ENCODE peak calls at places on chromosomes 1 and 21, in seven cellular contexts. One of them, this sample, is unnamed.

GRCh38 chr21:17777321-17777720 is 41.8 kb downstream of the C21orf91 start:
- ATAC-seq in naive B cell: no peak
- ATAC-seq in heart right ventricle: no peak
- ATAC-seq in CD4-positive, alpha-beta T cell: no peak
- ATAC-seq in lower lobe of right lung: no peak
- ATAC-seq in Right ventricle myocardium superior: no peak
- ATAC-seq in sciatic nerve: no peak
- ATAC-seq in this sample: no peak

GRCh38 chr1:64525116-64525686 is 55.3 kb downstream of the CACHD1 start:
- ATAC-seq in Right ventricle myocardium superior: peak; percentile 53
- ATAC-seq in sciatic nerve: peak; percentile 53
- ATAC-seq in heart right ventricle: no peak
- ATAC-seq in naive B cell: no peak
- ATAC-seq in CD4-positive, alpha-beta T cell: no peak
- ATAC-seq in lower lobe of right lung: no peak
- ATAC-seq in this sample: no peak

GRCh38 chr1:19785660-19786059 is 14.1 kb downstream of the TMCO4 start:
- ATAC-seq in heart right ventricle: no peak
- ATAC-seq in Right ventricle myocardium superior: no peak
- ATAC-seq in sciatic nerve: no peak
- ATAC-seq in CD4-positive, alpha-beta T cell: no peak
- ATAC-seq in lower lobe of right lung: no peak
- ATAC-seq in naive B cell: no peak
- ATAC-seq in this sample: peak; percentile 19

GRCh38 chr21:44079446-44079845 is 27.8 kb upstream of the PWP2 start:
- ATAC-seq in CD4-positive, alpha-beta T cell: no peak
- ATAC-seq in naive B cell: no peak
- ATAC-seq in lower lobe of right lung: no peak
- ATAC-seq in heart right ventricle: no peak
- ATAC-seq in sciatic nerve: no peak
- ATAC-seq in Right ventricle myocardium superior: no peak
- ATAC-seq in this sample: no peak

GRCh38 chr1:1599919-1600860 is at the start of gene FNDC10:
- ATAC-seq in heart right ventricle: no peak
- ATAC-seq in Right ventricle myocardium superior: no peak
- ATAC-seq in CD4-positive, alpha-beta T cell: peak; percentile 30
- ATAC-seq in sciatic nerve: no peak
- ATAC-seq in naive B cell: no peak
- ATAC-seq in lower lobe of right lung: peak; percentile 16
- ATAC-seq in this sample: no peak

GRCh38 chr1:1207254-1207902 is 986 bp upstream of the TNFRSF18 start:
- ATAC-seq in CD4-positive, alpha-beta T cell: no peak
- ATAC-seq in Right ventricle myocardium superior: no peak
- ATAC-seq in sciatic nerve: no peak
- ATAC-seq in naive B cell: no peak
- ATAC-seq in lower lobe of right lung: no peak
- ATAC-seq in heart right ventricle: no peak
- ATAC-seq in this sample: no peak

GRCh38 chr1:150311762-150312161 is 9.6 kb upstream of the PRPF3 start:
- ATAC-seq in naive B cell: no peak
- ATAC-seq in Right ventricle myocardium superior: no peak
- ATAC-seq in CD4-positive, alpha-beta T cell: no peak
- ATAC-seq in heart right ventricle: no peak
- ATAC-seq in lower lobe of right lung: no peak
- ATAC-seq in sciatic nerve: no peak
- ATAC-seq in this sample: no peak

GRCh38 chr1:54178296-54179070 is 21.3 kb downstream of the CYB5RL start:
- ATAC-seq in heart right ventricle: no peak
- ATAC-seq in naive B cell: no peak
- ATAC-seq in sciatic nerve: no peak
- ATAC-seq in Right ventricle myocardium superior: no peak
- ATAC-seq in lower lobe of right lung: no peak
- ATAC-seq in CD4-positive, alpha-beta T cell: no peak
- ATAC-seq in this sample: no peak

GRCh38 chr1:56666112-56666608 is 21.0 kb downstream of the PRKAA2 start:
- ATAC-seq in naive B cell: no peak
- ATAC-seq in lower lobe of right lung: no peak
- ATAC-seq in heart right ventricle: no peak
- ATAC-seq in sciatic nerve: no peak
- ATAC-seq in CD4-positive, alpha-beta T cell: no peak
- ATAC-seq in Right ventricle myocardium superior: peak; percentile 26
- ATAC-seq in this sample: no peak

GRCh38 chr1:56461158-56462127 is 117.9 kb downstream of the PLPP3 start:
- ATAC-seq in heart right ventricle: no peak
- ATAC-seq in naive B cell: no peak
- ATAC-seq in sciatic nerve: peak; percentile 40
- ATAC-seq in CD4-positive, alpha-beta T cell: no peak
- ATAC-seq in Right ventricle myocardium superior: no peak
- ATAC-seq in lower lobe of right lung: no peak
- ATAC-seq in this sample: no peak

GRCh38 chr1:213417225-213417820 is 366.3 kb downstream of the RPS6KC1 start:
- ATAC-seq in lower lobe of right lung: no peak
- ATAC-seq in Right ventricle myocardium superior: no peak
- ATAC-seq in sciatic nerve: no peak
- ATAC-seq in CD4-positive, alpha-beta T cell: no peak
- ATAC-seq in heart right ventricle: no peak
- ATAC-seq in naive B cell: no peak
- ATAC-seq in this sample: no peak

GRCh38 chr1:178632619-178633018 is 92.4 kb upstream of the RALGPS2 start:
- ATAC-seq in sciatic nerve: no peak
- ATAC-seq in lower lobe of right lung: no peak
- ATAC-seq in Right ventricle myocardium superior: no peak
- ATAC-seq in CD4-positive, alpha-beta T cell: no peak
- ATAC-seq in heart right ventricle: no peak
- ATAC-seq in naive B cell: no peak
- ATAC-seq in this sample: peak; percentile 72

GRCh38 chr1:239558992-239559391 is 172.6 kb downstream of the CHRM3 start:
- ATAC-seq in sciatic nerve: no peak
- ATAC-seq in lower lobe of right lung: peak; percentile 32
- ATAC-seq in naive B cell: no peak
- ATAC-seq in CD4-positive, alpha-beta T cell: no peak
- ATAC-seq in heart right ventricle: no peak
- ATAC-seq in Right ventricle myocardium superior: no peak
- ATAC-seq in this sample: peak; percentile 47

GRCh38 chr1:91673603-91674002 is 173.0 kb downstream of the CDC7 start:
- ATAC-seq in naive B cell: no peak
- ATAC-seq in Right ventricle myocardium superior: peak; percentile 77
- ATAC-seq in CD4-positive, alpha-beta T cell: no peak
- ATAC-seq in sciatic nerve: peak; percentile 78
- ATAC-seq in lower lobe of right lung: no peak
- ATAC-seq in heart right ventricle: no peak
- ATAC-seq in this sample: no peak

GRCh38 chr1:117653732-117654484 is 48.1 kb downstream of the TENT5C start:
- ATAC-seq in lower lobe of right lung: no peak
- ATAC-seq in naive B cell: peak; percentile 22
- ATAC-seq in heart right ventricle: no peak
- ATAC-seq in Right ventricle myocardium superior: no peak
- ATAC-seq in CD4-positive, alpha-beta T cell: no peak
- ATAC-seq in sciatic nerve: no peak
- ATAC-seq in this sample: peak; percentile 3

GRCh38 chr1:57576750-57577149 is 152.9 kb upstream of the DAB1 start:
- ATAC-seq in Right ventricle myocardium superior: no peak
- ATAC-seq in naive B cell: no peak
- ATAC-seq in lower lobe of right lung: peak; percentile 54
- ATAC-seq in sciatic nerve: no peak
- ATAC-seq in CD4-positive, alpha-beta T cell: no peak
- ATAC-seq in heart right ventricle: no peak
- ATAC-seq in this sample: no peak

GRCh38 chr1:2315711-2316450 is 75.5 kb downstream of the MORN1 start:
- ATAC-seq in sciatic nerve: no peak
- ATAC-seq in heart right ventricle: no peak
- ATAC-seq in CD4-positive, alpha-beta T cell: no peak
- ATAC-seq in naive B cell: no peak
- ATAC-seq in lower lobe of right lung: no peak
- ATAC-seq in Right ventricle myocardium superior: no peak
- ATAC-seq in this sample: no peak

GRCh38 chr1:213697192-213697802 is 290.5 kb upstream of the PROX1 start:
- ATAC-seq in lower lobe of right lung: peak; percentile 76
- ATAC-seq in heart right ventricle: no peak
- ATAC-seq in naive B cell: no peak
- ATAC-seq in CD4-positive, alpha-beta T cell: no peak
- ATAC-seq in Right ventricle myocardium superior: no peak
- ATAC-seq in sciatic nerve: no peak
- ATAC-seq in this sample: no peak

GRCh38 chr1:113917400-113918082 is 11.6 kb upstream of the HIPK1 start:
- ATAC-seq in lower lobe of right lung: no peak
- ATAC-seq in sciatic nerve: no peak
- ATAC-seq in naive B cell: no peak
- ATAC-seq in heart right ventricle: no peak
- ATAC-seq in Right ventricle myocardium superior: no peak
- ATAC-seq in CD4-positive, alpha-beta T cell: no peak
- ATAC-seq in this sample: peak; percentile 89

GRCh38 chr1:230270940-230271325 is 155.2 kb downstream of the PGBD5 start:
- ATAC-seq in heart right ventricle: no peak
- ATAC-seq in lower lobe of right lung: peak; percentile 22
- ATAC-seq in Right ventricle myocardium superior: peak; percentile 19
- ATAC-seq in CD4-positive, alpha-beta T cell: no peak
- ATAC-seq in naive B cell: peak; percentile 24
- ATAC-seq in sciatic nerve: no peak
- ATAC-seq in this sample: no peak

GRCh38 chr1:45412899-45413298 is 72.7 kb upstream of the MUTYH start:
- ATAC-seq in CD4-positive, alpha-beta T cell: no peak
- ATAC-seq in sciatic nerve: peak; percentile 45
- ATAC-seq in lower lobe of right lung: no peak
- ATAC-seq in naive B cell: peak; percentile 93
- ATAC-seq in Right ventricle myocardium superior: no peak
- ATAC-seq in heart right ventricle: no peak
- ATAC-seq in this sample: no peak

GRCh38 chr1:16122361-16122881 is 33.4 kb downstream of the EPHA2 start:
- ATAC-seq in heart right ventricle: no peak
- ATAC-seq in sciatic nerve: peak; percentile 33
- ATAC-seq in naive B cell: no peak
- ATAC-seq in Right ventricle myocardium superior: no peak
- ATAC-seq in lower lobe of right lung: peak; percentile 6
- ATAC-seq in CD4-positive, alpha-beta T cell: no peak
- ATAC-seq in this sample: peak; percentile 30

GRCh38 chr1:110606784-110607662 is 865 bp upstream of the KCNA2 start:
- ATAC-seq in Right ventricle myocardium superior: peak; percentile 21
- ATAC-seq in CD4-positive, alpha-beta T cell: peak; percentile 58
- ATAC-seq in heart right ventricle: no peak
- ATAC-seq in naive B cell: peak; percentile 55
- ATAC-seq in sciatic nerve: peak; percentile 6
- ATAC-seq in lower lobe of right lung: peak; percentile 49
- ATAC-seq in this sample: peak; percentile 19

GRCh38 chr1:42798010-42798409 is 13.2 kb downstream of the TMEM269 start:
- ATAC-seq in lower lobe of right lung: no peak
- ATAC-seq in naive B cell: no peak
- ATAC-seq in heart right ventricle: no peak
- ATAC-seq in CD4-positive, alpha-beta T cell: no peak
- ATAC-seq in Right ventricle myocardium superior: no peak
- ATAC-seq in sciatic nerve: no peak
- ATAC-seq in this sample: no peak

GRCh38 chr1:221430133-221430960 is 311.5 kb downstream of the DUSP10 start:
- ATAC-seq in naive B cell: no peak
- ATAC-seq in lower lobe of right lung: no peak
- ATAC-seq in CD4-positive, alpha-beta T cell: no peak
- ATAC-seq in heart right ventricle: no peak
- ATAC-seq in Right ventricle myocardium superior: no peak
- ATAC-seq in sciatic nerve: no peak
- ATAC-seq in this sample: peak; percentile 56

GRCh38 chr1:197615693-197616011 is 159.6 kb downstream of the DENND1B start:
- ATAC-seq in Right ventricle myocardium superior: no peak
- ATAC-seq in CD4-positive, alpha-beta T cell: no peak
- ATAC-seq in naive B cell: no peak
- ATAC-seq in sciatic nerve: no peak
- ATAC-seq in heart right ventricle: no peak
- ATAC-seq in lower lobe of right lung: no peak
- ATAC-seq in this sample: no peak

GRCh38 chr1:56289260-56289659 is 290.1 kb downstream of the PLPP3 start:
- ATAC-seq in sciatic nerve: no peak
- ATAC-seq in naive B cell: no peak
- ATAC-seq in lower lobe of right lung: no peak
- ATAC-seq in CD4-positive, alpha-beta T cell: no peak
- ATAC-seq in Right ventricle myocardium superior: no peak
- ATAC-seq in heart right ventricle: no peak
- ATAC-seq in this sample: no peak

GRCh38 chr1:48697066-48697707 is 79.5 kb downstream of the BEND5 start:
- ATAC-seq in lower lobe of right lung: peak; percentile 61
- ATAC-seq in Right ventricle myocardium superior: peak; percentile 61
- ATAC-seq in sciatic nerve: peak; percentile 64
- ATAC-seq in heart right ventricle: no peak
- ATAC-seq in CD4-positive, alpha-beta T cell: no peak
- ATAC-seq in naive B cell: no peak
- ATAC-seq in this sample: peak; percentile 43

GRCh38 chr21:31236528-31236927 is 107.5 kb downstream of the TIAM1 start:
- ATAC-seq in lower lobe of right lung: no peak
- ATAC-seq in naive B cell: no peak
- ATAC-seq in Right ventricle myocardium superior: no peak
- ATAC-seq in CD4-positive, alpha-beta T cell: peak; percentile 34
- ATAC-seq in heart right ventricle: no peak
- ATAC-seq in sciatic nerve: no peak
- ATAC-seq in this sample: no peak

GRCh38 chr1:204089044-204089751 is 16.3 kb downstream of the SOX13 start:
- ATAC-seq in heart right ventricle: peak; percentile 59
- ATAC-seq in naive B cell: no peak
- ATAC-seq in sciatic nerve: peak; percentile 84
- ATAC-seq in Right ventricle myocardium superior: peak; percentile 18
- ATAC-seq in lower lobe of right lung: no peak
- ATAC-seq in CD4-positive, alpha-beta T cell: no peak
- ATAC-seq in this sample: no peak

GRCh38 chr1:61818992-61819391 is 76.7 kb downstream of the PATJ start:
- ATAC-seq in naive B cell: no peak
- ATAC-seq in CD4-positive, alpha-beta T cell: no peak
- ATAC-seq in sciatic nerve: no peak
- ATAC-seq in lower lobe of right lung: no peak
- ATAC-seq in heart right ventricle: no peak
- ATAC-seq in Right ventricle myocardium superior: peak; percentile 64
- ATAC-seq in this sample: no peak

GRCh38 chr21:41321211-41321907 is 4.8 kb downstream of the FAM3B start:
- ATAC-seq in Right ventricle myocardium superior: no peak
- ATAC-seq in sciatic nerve: no peak
- ATAC-seq in CD4-positive, alpha-beta T cell: peak; percentile 85
- ATAC-seq in lower lobe of right lung: no peak
- ATAC-seq in heart right ventricle: peak; percentile 20
- ATAC-seq in naive B cell: no peak
- ATAC-seq in this sample: peak; percentile 60

GRCh38 chr21:43278359-43278758 is 109.6 kb downstream of the CRYAA start:
- ATAC-seq in sciatic nerve: no peak
- ATAC-seq in lower lobe of right lung: peak; percentile 51
- ATAC-seq in CD4-positive, alpha-beta T cell: no peak
- ATAC-seq in heart right ventricle: no peak
- ATAC-seq in naive B cell: no peak
- ATAC-seq in Right ventricle myocardium superior: peak; percentile 13
- ATAC-seq in this sample: peak; percentile 22

GRCh38 chr1:1088801-1089680 is 14.9 kb upstream of the RNF223 start:
- ATAC-seq in lower lobe of right lung: no peak
- ATAC-seq in heart right ventricle: no peak
- ATAC-seq in CD4-positive, alpha-beta T cell: no peak
- ATAC-seq in naive B cell: no peak
- ATAC-seq in Right ventricle myocardium superior: no peak
- ATAC-seq in sciatic nerve: no peak
- ATAC-seq in this sample: no peak

GRCh38 chr1:201025571-201026002 is 2.1 kb upstream of the KIF21B start:
- ATAC-seq in naive B cell: no peak
- ATAC-seq in lower lobe of right lung: no peak
- ATAC-seq in Right ventricle myocardium superior: no peak
- ATAC-seq in heart right ventricle: no peak
- ATAC-seq in CD4-positive, alpha-beta T cell: no peak
- ATAC-seq in sciatic nerve: no peak
- ATAC-seq in this sample: no peak

This sample was measured in esophagus mucosa.